ENCODE peak calls at places on chromosomes 1 and 21, in seven cellular contexts. One of them, this sample, is unnamed.

GRCh38 chr1:55067022-55067781 is 27.9 kb downstream of the PCSK9 start:
- DNase-seq in HepG2: no peak
- DNase-seq in GM12878: no peak
- DNase-seq in SK-N-SH: no peak
- DNase-seq in K562: no peak
- DNase-seq in H1: no peak
- DNase-seq in HCT116: no peak
- DNase-seq in this sample: no peak

GRCh38 chr21:34199121-34199910 is 125.9 kb downstream of the MRPS6 start:
- DNase-seq in HepG2: no peak
- DNase-seq in GM12878: no peak
- DNase-seq in SK-N-SH: no peak
- DNase-seq in K562: no peak
- DNase-seq in H1: no peak
- DNase-seq in HCT116: no peak
- DNase-seq in this sample: no peak

GRCh38 chr21:35540950-35541632 is 492.0 kb upstream of the RUNX1 start:
- DNase-seq in HepG2: no peak
- DNase-seq in GM12878: no peak
- DNase-seq in SK-N-SH: no peak
- DNase-seq in K562: no peak
- DNase-seq in H1: no peak
- DNase-seq in HCT116: no peak
- DNase-seq in this sample: no peak

GRCh38 chr1:40140211-40140709 is 20.9 kb upstream of the RLF start:
- DNase-seq in HepG2: no peak
- DNase-seq in GM12878: no peak
- DNase-seq in SK-N-SH: no peak
- DNase-seq in K562: no peak
- DNase-seq in H1: no peak
- DNase-seq in HCT116: no peak
- DNase-seq in this sample: no peak

GRCh38 chr1:159428536-159428935 is 3.5 kb upstream of the OR10J4 start:
- DNase-seq in HepG2: no peak
- DNase-seq in GM12878: no peak
- DNase-seq in SK-N-SH: no peak
- DNase-seq in K562: no peak
- DNase-seq in H1: no peak
- DNase-seq in HCT116: no peak
- DNase-seq in this sample: no peak

GRCh38 chr1:18266391-18266790 is 158.8 kb downstream of the IGSF21 start:
- DNase-seq in HepG2: no peak
- DNase-seq in GM12878: no peak
- DNase-seq in SK-N-SH: no peak
- DNase-seq in K562: no peak
- DNase-seq in H1: no peak
- DNase-seq in HCT116: no peak
- DNase-seq in this sample: no peak

GRCh38 chr1:64933296-64934070 is 32.9 kb downstream of the JAK1 start:
- DNase-seq in HepG2: no peak
- DNase-seq in GM12878: no peak
- DNase-seq in SK-N-SH: no peak
- DNase-seq in K562: no peak
- DNase-seq in H1: no peak
- DNase-seq in HCT116: no peak
- DNase-seq in this sample: no peak

GRCh38 chr1:230972855-230973271 is 5.8 kb downstream of the TTC13 start:
- DNase-seq in HepG2: peak
- DNase-seq in GM12878: peak
- DNase-seq in SK-N-SH: no peak
- DNase-seq in K562: no peak
- DNase-seq in H1: no peak
- DNase-seq in HCT116: no peak
- DNase-seq in this sample: no peak

GRCh38 chr1:38477811-38478210 is 381.8 kb downstream of the RRAGC start:
- DNase-seq in HepG2: no peak
- DNase-seq in GM12878: no peak
- DNase-seq in SK-N-SH: no peak
- DNase-seq in K562: no peak
- DNase-seq in H1: no peak
- DNase-seq in HCT116: no peak
- DNase-seq in this sample: no peak

GRCh38 chr1:10716424-10716823 is 80.0 kb downstream of the CASZ1 start:
- DNase-seq in HepG2: no peak
- DNase-seq in GM12878: no peak
- DNase-seq in SK-N-SH: no peak
- DNase-seq in K562: no peak
- DNase-seq in H1: no peak
- DNase-seq in HCT116: no peak
- DNase-seq in this sample: no peak

GRCh38 chr1:65959896-65960295 is 167.2 kb downstream of the PDE4B start:
- DNase-seq in HepG2: no peak
- DNase-seq in GM12878: no peak
- DNase-seq in SK-N-SH: no peak
- DNase-seq in K562: no peak
- DNase-seq in H1: no peak
- DNase-seq in HCT116: no peak
- DNase-seq in this sample: no peak

GRCh38 chr1:40301066-40301465 is 16.0 kb downstream of the COL9A2 start:
- DNase-seq in HepG2: no peak
- DNase-seq in GM12878: no peak
- DNase-seq in SK-N-SH: no peak
- DNase-seq in K562: no peak
- DNase-seq in H1: no peak
- DNase-seq in HCT116: no peak
- DNase-seq in this sample: no peak

GRCh38 chr21:16841917-16842316 is 670.9 kb upstream of the CXADR start:
- DNase-seq in HepG2: no peak
- DNase-seq in GM12878: no peak
- DNase-seq in SK-N-SH: peak
- DNase-seq in K562: no peak
- DNase-seq in H1: no peak
- DNase-seq in HCT116: no peak
- DNase-seq in this sample: no peak

GRCh38 chr1:112395832-112396667 is at the start of gene CTTNBP2NL:
- DNase-seq in HepG2: peak
- DNase-seq in GM12878: no peak
- DNase-seq in SK-N-SH: peak
- DNase-seq in K562: peak
- DNase-seq in H1: peak
- DNase-seq in HCT116: peak
- DNase-seq in this sample: peak

GRCh38 chr1:112393634-112393976 is 2.4 kb upstream of the CTTNBP2NL start:
- DNase-seq in HepG2: no peak
- DNase-seq in GM12878: no peak
- DNase-seq in SK-N-SH: no peak
- DNase-seq in K562: no peak
- DNase-seq in H1: no peak
- DNase-seq in HCT116: no peak
- DNase-seq in this sample: no peak

GRCh38 chr1:112396668-112397025 is 633 bp downstream of the CTTNBP2NL start:
- DNase-seq in HepG2: no peak
- DNase-seq in GM12878: no peak
- DNase-seq in SK-N-SH: no peak
- DNase-seq in K562: no peak
- DNase-seq in H1: no peak
- DNase-seq in HCT116: no peak
- DNase-seq in this sample: no peak

GRCh38 chr1:112395261-112395831 is 668 bp upstream of the CTTNBP2NL start:
- DNase-seq in HepG2: no peak
- DNase-seq in GM12878: no peak
- DNase-seq in SK-N-SH: no peak
- DNase-seq in K562: no peak
- DNase-seq in H1: no peak
- DNase-seq in HCT116: no peak
- DNase-seq in this sample: no peak

DNA sequence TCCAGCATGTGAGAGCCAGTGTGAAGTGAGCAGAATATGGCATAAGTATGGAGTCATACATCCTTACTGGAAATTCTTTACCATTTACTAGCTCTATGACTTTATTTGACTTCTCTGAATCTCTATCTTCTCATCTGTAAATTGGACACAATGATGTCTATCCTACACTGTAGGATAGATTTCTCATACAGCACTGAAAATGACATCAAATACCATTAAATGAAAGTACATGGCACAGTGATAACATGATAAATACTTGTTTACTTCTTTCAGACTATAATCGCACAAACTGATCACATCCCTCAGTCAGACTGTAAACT is 1.3 kb upstream of the CTTNBP2NL start:
- DNase-seq in HepG2: no peak
- DNase-seq in GM12878: no peak
- DNase-seq in SK-N-SH: no peak
- DNase-seq in K562: no peak
- DNase-seq in H1: no peak
- DNase-seq in HCT116: no peak
- DNase-seq in this sample: no peak
- H3K9ac ChIP-seq in HepG2: peak
- H3K9ac ChIP-seq in GM12878: no peak
- H3K9ac ChIP-seq in SK-N-SH: peak
- H3K9ac ChIP-seq in K562: no peak
- H3K9ac ChIP-seq in H1: no peak
- H3K9ac ChIP-seq in HCT116: peak
- H3K9ac ChIP-seq in this sample: no peak

GRCh38 chr1:2974701-2975301 is 46.5 kb upstream of the ACTRT2 start:
- DNase-seq in HepG2: no peak
- DNase-seq in GM12878: no peak
- DNase-seq in SK-N-SH: no peak
- DNase-seq in K562: no peak
- DNase-seq in H1: no peak
- DNase-seq in HCT116: no peak
- DNase-seq in this sample: no peak

GRCh38 chr1:2972011-2972878 is 49.0 kb upstream of the ACTRT2 start:
- DNase-seq in HepG2: no peak
- DNase-seq in GM12878: no peak
- DNase-seq in SK-N-SH: no peak
- DNase-seq in K562: no peak
- DNase-seq in H1: no peak
- DNase-seq in HCT116: no peak
- DNase-seq in this sample: no peak

GRCh38 chr1:2971609-2972008 is 49.7 kb upstream of the ACTRT2 start:
- DNase-seq in HepG2: no peak
- DNase-seq in GM12878: no peak
- DNase-seq in SK-N-SH: no peak
- DNase-seq in K562: no peak
- DNase-seq in H1: no peak
- DNase-seq in HCT116: no peak
- DNase-seq in this sample: no peak

GRCh38 chr1:2973661-2974593 is 47.3 kb upstream of the ACTRT2 start:
- DNase-seq in HepG2: no peak
- DNase-seq in GM12878: no peak
- DNase-seq in SK-N-SH: no peak
- DNase-seq in K562: no peak
- DNase-seq in H1: no peak
- DNase-seq in HCT116: no peak
- DNase-seq in this sample: no peak

GRCh38 chr1:2972879-2973575 is 48.2 kb upstream of the ACTRT2 start:
- DNase-seq in HepG2: no peak
- DNase-seq in GM12878: no peak
- DNase-seq in SK-N-SH: no peak
- DNase-seq in K562: no peak
- DNase-seq in H1: no peak
- DNase-seq in HCT116: no peak
- DNase-seq in this sample: no peak
- TF ChIP-seq YY1 in HepG2: no peak
- TF ChIP-seq YY1 in GM12878: no peak
- TF ChIP-seq YY1 in SK-N-SH: no peak
- TF ChIP-seq YY1 in K562: no peak
- TF ChIP-seq YY1 in H1: no peak
- TF ChIP-seq YY1 in HCT116: no peak
- TF ChIP-seq YY1 in this sample: no peak

DNA sequence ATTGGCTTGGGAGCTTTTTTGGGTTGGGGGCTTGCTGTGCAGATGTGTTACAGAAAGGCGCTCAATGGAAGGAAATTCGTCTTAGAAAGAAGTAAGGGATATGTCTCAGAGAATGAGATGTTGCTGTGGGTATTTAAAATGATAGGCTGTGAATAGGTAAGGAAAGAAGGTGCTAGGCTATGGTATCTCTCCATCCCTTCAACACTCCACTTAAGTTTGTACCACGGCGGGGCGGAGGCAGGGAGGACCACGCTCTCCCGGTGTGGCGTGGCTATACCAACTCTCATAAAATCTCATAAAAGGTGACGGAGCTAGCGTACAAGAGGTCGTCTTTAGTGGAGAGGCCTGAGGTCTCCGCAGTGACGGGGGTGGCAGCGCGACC is 305 bp upstream of the RPS6KC1 start:
- DNase-seq in HepG2: no peak
- DNase-seq in GM12878: no peak
- DNase-seq in SK-N-SH: no peak
- DNase-seq in K562: no peak
- DNase-seq in H1: no peak
- DNase-seq in HCT116: no peak
- DNase-seq in this sample: no peak
- H3K9ac ChIP-seq in HepG2: peak
- H3K9ac ChIP-seq in GM12878: peak
- H3K9ac ChIP-seq in SK-N-SH: peak
- H3K9ac ChIP-seq in K562: peak
- H3K9ac ChIP-seq in H1: peak
- H3K9ac ChIP-seq in HCT116: peak
- H3K9ac ChIP-seq in this sample: peak

DNA sequence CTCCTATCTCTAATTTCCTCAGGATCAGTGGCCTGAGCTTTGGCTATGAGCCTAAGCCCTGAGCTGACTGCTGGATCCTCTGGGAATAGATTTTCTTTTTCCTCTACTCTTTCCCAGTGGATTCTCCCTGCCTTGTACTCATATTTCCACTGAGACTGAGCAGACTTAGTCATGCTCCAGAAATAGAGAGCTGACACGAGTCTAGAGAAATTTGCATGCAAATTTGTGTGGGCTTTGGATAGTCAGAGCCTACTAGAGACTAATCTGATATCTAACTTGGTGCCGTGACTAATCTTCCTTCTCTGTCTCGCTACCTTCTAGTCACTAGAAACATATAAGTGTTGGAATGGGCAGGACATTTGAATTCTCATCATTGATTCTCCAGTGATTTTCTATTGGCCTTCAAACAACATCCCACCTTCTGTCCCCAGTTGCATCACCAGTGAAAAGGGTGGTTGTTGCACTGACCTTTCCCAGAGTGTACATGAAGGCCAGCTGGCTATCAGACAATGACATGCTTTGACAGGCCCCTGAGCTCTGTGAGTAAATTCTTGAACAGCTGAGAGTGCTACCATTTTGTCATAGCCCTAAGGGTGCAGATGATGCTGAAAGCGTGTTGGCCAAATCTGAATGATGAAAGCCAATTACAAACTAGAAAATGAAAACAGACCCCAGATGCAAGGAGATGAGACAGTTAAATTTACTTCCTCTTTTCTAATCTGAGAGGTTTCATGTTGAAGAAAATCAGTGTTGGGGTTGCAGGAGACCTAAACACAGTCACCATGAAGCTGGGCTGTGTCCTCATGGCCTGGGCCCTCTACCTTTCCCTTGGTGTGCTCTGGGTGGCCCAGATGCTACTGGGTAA is at the start of gene FCRLA:
- DNase-seq in HepG2: no peak
- DNase-seq in GM12878: peak
- DNase-seq in SK-N-SH: no peak
- DNase-seq in K562: no peak
- DNase-seq in H1: no peak
- DNase-seq in HCT116: no peak
- DNase-seq in this sample: no peak
- TF ChIP-seq YY1 in HepG2: no peak
- TF ChIP-seq YY1 in GM12878: peak
- TF ChIP-seq YY1 in SK-N-SH: no peak
- TF ChIP-seq YY1 in K562: peak
- TF ChIP-seq YY1 in H1: no peak
- TF ChIP-seq YY1 in HCT116: no peak
- TF ChIP-seq YY1 in this sample: no peak